ENCODE peak calls at places on chromosomes 5 and 9, in ten cellular contexts. One of them, this sample, is unnamed.

GRCh38 chr5:133890308-133890707 is 78.1 kb downstream of the C5orf15 start:
- DNase-seq in astrocyte of the spinal cord: no peak
- DNase-seq in A549: no peak
- DNase-seq in PC-3: no peak
- DNase-seq in neuronal stem cell: no peak
- DNase-seq in sigmoid colon: peak; percentile 35
- DNase-seq in heart right ventricle: no peak
- DNase-seq in cardiac muscle cell: no peak
- DNase-seq in mucosa of descending colon: no peak
- DNase-seq in AG04450: no peak
- DNase-seq in this sample: no peak

GRCh38 chr9:104589611-104590010 is 9.6 kb downstream of the OR13C5 start:
- DNase-seq in astrocyte of the spinal cord: no peak
- DNase-seq in A549: no peak
- DNase-seq in PC-3: no peak
- DNase-seq in neuronal stem cell: no peak
- DNase-seq in sigmoid colon: no peak
- DNase-seq in heart right ventricle: no peak
- DNase-seq in cardiac muscle cell: no peak
- DNase-seq in mucosa of descending colon: no peak
- DNase-seq in AG04450: no peak
- DNase-seq in this sample: no peak

GRCh38 chr5:116546743-116547124 is 27.9 kb downstream of the SEMA6A start:
- DNase-seq in astrocyte of the spinal cord: no peak
- DNase-seq in A549: no peak
- DNase-seq in PC-3: no peak
- DNase-seq in neuronal stem cell: no peak
- DNase-seq in sigmoid colon: no peak
- DNase-seq in heart right ventricle: no peak
- DNase-seq in cardiac muscle cell: no peak
- DNase-seq in mucosa of descending colon: no peak
- DNase-seq in AG04450: no peak
- DNase-seq in this sample: no peak

GRCh38 chr5:167895899-167896659 is 395.4 kb upstream of the WWC1 start:
- DNase-seq in astrocyte of the spinal cord: no peak
- DNase-seq in A549: no peak
- DNase-seq in PC-3: no peak
- DNase-seq in neuronal stem cell: no peak
- DNase-seq in sigmoid colon: no peak
- DNase-seq in heart right ventricle: no peak
- DNase-seq in cardiac muscle cell: no peak
- DNase-seq in mucosa of descending colon: no peak
- DNase-seq in AG04450: no peak
- DNase-seq in this sample: no peak

GRCh38 chr5:167451091-167451490 is 840.4 kb upstream of the WWC1 start:
- DNase-seq in astrocyte of the spinal cord: peak; percentile 15
- DNase-seq in A549: no peak
- DNase-seq in PC-3: no peak
- DNase-seq in neuronal stem cell: no peak
- DNase-seq in sigmoid colon: no peak
- DNase-seq in heart right ventricle: no peak
- DNase-seq in cardiac muscle cell: no peak
- DNase-seq in mucosa of descending colon: no peak
- DNase-seq in AG04450: no peak
- DNase-seq in this sample: no peak

GRCh38 chr9:132005896-132006295 is 73.8 kb downstream of the MED27 start:
- DNase-seq in astrocyte of the spinal cord: no peak
- DNase-seq in A549: no peak
- DNase-seq in PC-3: no peak
- DNase-seq in neuronal stem cell: no peak
- DNase-seq in sigmoid colon: no peak
- DNase-seq in heart right ventricle: no peak
- DNase-seq in cardiac muscle cell: no peak
- DNase-seq in mucosa of descending colon: no peak
- DNase-seq in AG04450: no peak
- DNase-seq in this sample: no peak

GRCh38 chr5:178642351-178642909 is 15.6 kb upstream of the CLK4 start:
- DNase-seq in astrocyte of the spinal cord: peak; percentile 94
- DNase-seq in A549: no peak
- DNase-seq in PC-3: peak; percentile 99
- DNase-seq in neuronal stem cell: no peak
- DNase-seq in sigmoid colon: no peak
- DNase-seq in heart right ventricle: no peak
- DNase-seq in cardiac muscle cell: peak; percentile 98
- DNase-seq in mucosa of descending colon: no peak
- DNase-seq in AG04450: peak; percentile 16
- DNase-seq in this sample: peak; percentile 45

GRCh38 chr9:22237497-22238363 is 208.9 kb upstream of the DMRTA1 start:
- DNase-seq in astrocyte of the spinal cord: peak; percentile 95
- DNase-seq in A549: peak; percentile 65
- DNase-seq in PC-3: peak; percentile 78
- DNase-seq in neuronal stem cell: no peak
- DNase-seq in sigmoid colon: no peak
- DNase-seq in heart right ventricle: no peak
- DNase-seq in cardiac muscle cell: peak; percentile 84
- DNase-seq in mucosa of descending colon: no peak
- DNase-seq in AG04450: peak; percentile 69
- DNase-seq in this sample: peak; percentile 84

GRCh38 chr5:32595118-32595517 is 9.8 kb downstream of the SUB1 start:
- DNase-seq in astrocyte of the spinal cord: no peak
- DNase-seq in A549: no peak
- DNase-seq in PC-3: no peak
- DNase-seq in neuronal stem cell: no peak
- DNase-seq in sigmoid colon: no peak
- DNase-seq in heart right ventricle: no peak
- DNase-seq in cardiac muscle cell: no peak
- DNase-seq in mucosa of descending colon: no peak
- DNase-seq in AG04450: no peak
- DNase-seq in this sample: no peak

GRCh38 chr5:167767775-167768174 is 523.7 kb upstream of the WWC1 start:
- DNase-seq in astrocyte of the spinal cord: no peak
- DNase-seq in A549: no peak
- DNase-seq in PC-3: no peak
- DNase-seq in neuronal stem cell: no peak
- DNase-seq in sigmoid colon: no peak
- DNase-seq in heart right ventricle: no peak
- DNase-seq in cardiac muscle cell: no peak
- DNase-seq in mucosa of descending colon: no peak
- DNase-seq in AG04450: no peak
- DNase-seq in this sample: no peak

GRCh38 chr9:94156549-94157407 is 72.5 kb downstream of the PTPDC1 start:
- DNase-seq in astrocyte of the spinal cord: peak; percentile 88
- DNase-seq in A549: peak; percentile 83
- DNase-seq in PC-3: peak; percentile 38
- DNase-seq in neuronal stem cell: no peak
- DNase-seq in sigmoid colon: peak; percentile 93
- DNase-seq in heart right ventricle: peak; percentile 90
- DNase-seq in cardiac muscle cell: peak; percentile 94
- DNase-seq in mucosa of descending colon: peak; percentile 85
- DNase-seq in AG04450: no peak
- DNase-seq in this sample: no peak

GRCh38 chr5:143001764-143002351 is 231.7 kb downstream of the ARHGAP26 start:
- DNase-seq in astrocyte of the spinal cord: peak; percentile 73
- DNase-seq in A549: no peak
- DNase-seq in PC-3: peak; percentile 16
- DNase-seq in neuronal stem cell: no peak
- DNase-seq in sigmoid colon: no peak
- DNase-seq in heart right ventricle: no peak
- DNase-seq in cardiac muscle cell: peak; percentile 70
- DNase-seq in mucosa of descending colon: no peak
- DNase-seq in AG04450: no peak
- DNase-seq in this sample: no peak
- H3K4me3 ChIP-seq in astrocyte of the spinal cord: no peak overlapping the region
- H3K4me3 ChIP-seq in A549: no peak overlapping the region
- H3K4me3 ChIP-seq in PC-3: no peak overlapping the region
- H3K4me3 ChIP-seq in neuronal stem cell: no peak overlapping the region
- H3K4me3 ChIP-seq in sigmoid colon: no peak overlapping the region
- H3K4me3 ChIP-seq in heart right ventricle: no peak overlapping the region
- H3K4me3 ChIP-seq in cardiac muscle cell: no peak overlapping the region
- H3K4me3 ChIP-seq in mucosa of descending colon: no peak overlapping the region
- H3K4me3 ChIP-seq in AG04450: no peak overlapping the region
- H3K4me3 ChIP-seq in this sample: no peak overlapping the region

GRCh38 chr9:35111006-35111933 is 4.4 kb downstream of the ATOSB start:
- DNase-seq in astrocyte of the spinal cord: peak; percentile 99
- DNase-seq in A549: peak; percentile 99
- DNase-seq in PC-3: peak; percentile 94
- DNase-seq in neuronal stem cell: peak; percentile 97
- DNase-seq in sigmoid colon: peak; percentile 99
- DNase-seq in heart right ventricle: peak; percentile 98
- DNase-seq in cardiac muscle cell: peak; percentile 99
- DNase-seq in mucosa of descending colon: peak; percentile 98
- DNase-seq in AG04450: peak; percentile 97
- DNase-seq in this sample: peak; percentile 80

GRCh38 chr9:35108461-35108860 is 5.5 kb upstream of the STOML2 start:
- DNase-seq in astrocyte of the spinal cord: no peak
- DNase-seq in A549: no peak
- DNase-seq in PC-3: no peak
- DNase-seq in neuronal stem cell: no peak
- DNase-seq in sigmoid colon: no peak
- DNase-seq in heart right ventricle: no peak
- DNase-seq in cardiac muscle cell: no peak
- DNase-seq in mucosa of descending colon: no peak
- DNase-seq in AG04450: no peak
- DNase-seq in this sample: no peak

GRCh38 chr9:35108946-35109575 is 6.1 kb upstream of the STOML2 start:
- DNase-seq in astrocyte of the spinal cord: no peak
- DNase-seq in A549: no peak
- DNase-seq in PC-3: no peak
- DNase-seq in neuronal stem cell: no peak
- DNase-seq in sigmoid colon: no peak
- DNase-seq in heart right ventricle: no peak
- DNase-seq in cardiac muscle cell: no peak
- DNase-seq in mucosa of descending colon: no peak
- DNase-seq in AG04450: no peak
- DNase-seq in this sample: no peak

GRCh38 chr9:35112257-35113020 is 3.2 kb downstream of the ATOSB start:
- DNase-seq in astrocyte of the spinal cord: peak; percentile 40
- DNase-seq in A549: no peak
- DNase-seq in PC-3: peak; percentile 48
- DNase-seq in neuronal stem cell: no peak
- DNase-seq in sigmoid colon: no peak
- DNase-seq in heart right ventricle: no peak
- DNase-seq in cardiac muscle cell: peak; percentile 57
- DNase-seq in mucosa of descending colon: no peak
- DNase-seq in AG04450: no peak
- DNase-seq in this sample: no peak

GRCh38 chr9:35110327-35110758 is 5.3 kb downstream of the ATOSB start:
- DNase-seq in astrocyte of the spinal cord: peak; percentile 51
- DNase-seq in A549: peak; percentile 39
- DNase-seq in PC-3: peak; percentile 56
- DNase-seq in neuronal stem cell: no peak
- DNase-seq in sigmoid colon: no peak
- DNase-seq in heart right ventricle: no peak
- DNase-seq in cardiac muscle cell: peak; percentile 49
- DNase-seq in mucosa of descending colon: no peak
- DNase-seq in AG04450: no peak
- DNase-seq in this sample: no peak
- H3K4me3 ChIP-seq in astrocyte of the spinal cord: peak overlapping the region; percentile 64
- H3K4me3 ChIP-seq in A549: peak overlapping the region; percentile 68
- H3K4me3 ChIP-seq in PC-3: peak overlapping the region; percentile 82
- H3K4me3 ChIP-seq in neuronal stem cell: peak overlapping the region; percentile 68
- H3K4me3 ChIP-seq in sigmoid colon: no peak overlapping the region
- H3K4me3 ChIP-seq in heart right ventricle: no peak overlapping the region
- H3K4me3 ChIP-seq in cardiac muscle cell: no peak overlapping the region
- H3K4me3 ChIP-seq in mucosa of descending colon: no peak overlapping the region
- H3K4me3 ChIP-seq in AG04450: peak overlapping the region; percentile 84
- H3K4me3 ChIP-seq in this sample: peak overlapping the region; percentile 97

DNA sequence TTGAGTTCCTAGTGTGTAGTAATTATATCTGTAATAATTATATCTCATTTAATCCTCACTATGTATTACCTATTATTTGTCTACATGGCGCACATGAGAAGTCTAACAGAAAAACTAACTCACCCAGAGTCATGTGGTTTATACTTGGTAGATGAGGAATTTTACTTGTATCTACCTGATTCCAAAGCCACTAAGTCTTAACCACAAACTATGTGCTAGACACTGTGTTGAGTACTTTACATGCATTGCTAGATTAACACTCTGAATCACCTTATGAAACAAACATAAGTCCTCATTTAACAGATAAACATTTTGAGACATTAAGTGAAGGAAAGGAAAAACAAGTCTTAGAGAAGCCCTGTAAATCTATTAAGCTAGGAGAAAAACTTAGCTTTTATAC is 404.8 kb downstream of the TLR4 start:
- DNase-seq in astrocyte of the spinal cord: no peak
- DNase-seq in A549: no peak
- DNase-seq in PC-3: no peak
- DNase-seq in neuronal stem cell: no peak
- DNase-seq in sigmoid colon: no peak
- DNase-seq in heart right ventricle: no peak
- DNase-seq in cardiac muscle cell: no peak
- DNase-seq in mucosa of descending colon: no peak
- DNase-seq in AG04450: no peak
- DNase-seq in this sample: peak; percentile 25
- H3K4me3 ChIP-seq in astrocyte of the spinal cord: no peak overlapping the region
- H3K4me3 ChIP-seq in A549: no peak overlapping the region
- H3K4me3 ChIP-seq in PC-3: no peak overlapping the region
- H3K4me3 ChIP-seq in neuronal stem cell: no peak overlapping the region
- H3K4me3 ChIP-seq in sigmoid colon: no peak overlapping the region
- H3K4me3 ChIP-seq in heart right ventricle: no peak overlapping the region
- H3K4me3 ChIP-seq in cardiac muscle cell: no peak overlapping the region
- H3K4me3 ChIP-seq in mucosa of descending colon: no peak overlapping the region
- H3K4me3 ChIP-seq in AG04450: no peak overlapping the region
- H3K4me3 ChIP-seq in this sample: no peak overlapping the region

GRCh38 chr5:88923623-88924619 is 40.9 kb upstream of the MEF2C start:
- DNase-seq in astrocyte of the spinal cord: no peak
- DNase-seq in A549: no peak
- DNase-seq in PC-3: no peak
- DNase-seq in neuronal stem cell: no peak
- DNase-seq in sigmoid colon: no peak
- DNase-seq in heart right ventricle: no peak
- DNase-seq in cardiac muscle cell: no peak
- DNase-seq in mucosa of descending colon: no peak
- DNase-seq in AG04450: no peak
- DNase-seq in this sample: no peak
- H3K4me3 ChIP-seq in astrocyte of the spinal cord: no peak overlapping the region
- H3K4me3 ChIP-seq in A549: no peak overlapping the region
- H3K4me3 ChIP-seq in PC-3: no peak overlapping the region
- H3K4me3 ChIP-seq in neuronal stem cell: no peak overlapping the region
- H3K4me3 ChIP-seq in sigmoid colon: no peak overlapping the region
- H3K4me3 ChIP-seq in heart right ventricle: no peak overlapping the region
- H3K4me3 ChIP-seq in cardiac muscle cell: no peak overlapping the region
- H3K4me3 ChIP-seq in mucosa of descending colon: no peak overlapping the region
- H3K4me3 ChIP-seq in AG04450: no peak overlapping the region
- H3K4me3 ChIP-seq in this sample: no peak overlapping the region

DNA sequence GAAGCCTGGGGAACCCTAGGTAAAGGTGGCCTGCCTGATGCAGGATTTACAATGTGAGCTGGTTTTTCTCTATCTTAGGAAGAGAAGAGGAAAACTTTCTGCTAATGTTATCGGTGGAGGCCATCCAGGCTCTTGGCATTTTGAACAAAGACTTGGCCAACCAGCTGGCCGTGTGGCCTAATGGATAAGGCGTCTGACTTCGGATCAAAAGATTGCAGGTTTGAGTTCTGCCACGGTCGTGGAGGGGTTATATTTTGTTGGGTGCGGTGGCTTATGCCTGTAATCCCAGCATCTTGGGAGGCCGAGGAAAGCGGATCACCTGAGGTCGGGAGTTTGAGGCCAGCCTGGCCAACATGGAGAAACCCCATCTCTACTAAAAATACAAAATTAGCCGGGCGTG is 9.6 kb downstream of the C9orf152 start:
- DNase-seq in astrocyte of the spinal cord: no peak
- DNase-seq in A549: no peak
- DNase-seq in PC-3: no peak
- DNase-seq in neuronal stem cell: no peak
- DNase-seq in sigmoid colon: no peak
- DNase-seq in heart right ventricle: no peak
- DNase-seq in cardiac muscle cell: no peak
- DNase-seq in mucosa of descending colon: no peak
- DNase-seq in AG04450: no peak
- DNase-seq in this sample: no peak
- H3K4me3 ChIP-seq in astrocyte of the spinal cord: no peak overlapping the region
- H3K4me3 ChIP-seq in A549: no peak overlapping the region
- H3K4me3 ChIP-seq in PC-3: no peak overlapping the region
- H3K4me3 ChIP-seq in neuronal stem cell: no peak overlapping the region
- H3K4me3 ChIP-seq in sigmoid colon: no peak overlapping the region
- H3K4me3 ChIP-seq in heart right ventricle: no peak overlapping the region
- H3K4me3 ChIP-seq in cardiac muscle cell: no peak overlapping the region
- H3K4me3 ChIP-seq in mucosa of descending colon: no peak overlapping the region
- H3K4me3 ChIP-seq in AG04450: no peak overlapping the region
- H3K4me3 ChIP-seq in this sample: no peak overlapping the region

This sample was measured in epithelial cell of proximal tubule.